ENCODE peak calls at places on chromosomes 16 and 17, in eight cellular contexts. J is fibroblast of mammary gland, I is upper lobe of left lung, L is cardiac muscle cell, Y is A673, H is fibroblast of lung, X is HFF-Myc, D is Peyer's patch. C is an unnamed sample.
A peak's percentile ranks its signal among the peaks of the same experiment; 100 is the strongest.

GRCh38 chr16:65071371-65072311 is 50.2 kb downstream of the CDH11 start:
- DNase-seq in D (no peak), L (no peak), Y (no peak), J (peak; percentile 79), I (no peak), H (peak; percentile 73), X (no peak), C (peak; percentile 61)

GRCh38 chr16:46713634-46714033 is 24.2 kb downstream of the ORC6 start:
- DNase-seq in H (no peak), Y (no peak), J (no peak), X (no peak), D (no peak), L (peak; percentile 41), I (no peak), C (no peak)

GRCh38 chr16:67278773-67279295 is 498 bp upstream of the PLEKHG4 start:
- DNase-seq in H (no peak), L (no peak), J (peak; percentile 25), Y (no peak), D (peak; percentile 39), I (no peak), X (no peak), C (no peak)

GRCh38 chr16:57045694-57046381 is 46.5 kb upstream of the CPNE2 start:
- DNase-seq in L (peak; percentile 76), Y (peak; percentile 31), H (peak; percentile 74), D (peak; percentile 86), X (no peak), I (no peak), J (peak; percentile 68), C (peak; percentile 68)

GRCh38 chr16:57807968-57808528 is 5.8 kb upstream of the KIFC3 start:
- DNase-seq in J (peak; percentile 54), D (peak; percentile 60), X (no peak), H (peak; percentile 59), L (peak; percentile 68), Y (peak; percentile 95), I (peak; percentile 95), C (peak; percentile 98)

GRCh38 chr16:63241476-63241875 is 1205.2 kb upstream of the CDH8 start:
- DNase-seq in X (no peak), Y (no peak), L (peak; percentile 23), H (no peak), I (no peak), J (no peak), D (no peak), C (no peak)

GRCh38 chr16:68091604-68092261 is 6.6 kb downstream of the NFATC3 start:
- DNase-seq in L (no peak), Y (no peak), H (peak; percentile 70), X (peak; percentile 75), D (no peak), I (no peak), J (peak; percentile 72), C (peak; percentile 80)

GRCh38 chr16:5064915-5065314 is 841 bp downstream of the C16orf89 start:
- DNase-seq in X (no peak), Y (no peak), J (no peak), D (no peak), L (no peak), H (peak; percentile 47), I (no peak), C (no peak)

GRCh38 chr16:1211451-1212268 is 13.4 kb downstream of the TPSG1 start:
- DNase-seq in L (no peak), X (no peak), I (no peak), Y (no peak), H (no peak), D (no peak), J (no peak), C (no peak)

GRCh38 chr17:73759324-73760185 is 115.3 kb upstream of the SDK2 start:
- DNase-seq in Y (peak; percentile 33), I (no peak), D (no peak), L (no peak), J (no peak), X (no peak), H (no peak), C (no peak)

GRCh38 chr17:14227052-14227451 is 9.6 kb downstream of the CDRT15 start:
- DNase-seq in L (no peak), J (no peak), H (no peak), X (no peak), I (no peak), Y (no peak), D (no peak), C (no peak)

GRCh38 chr16:48534601-48535340 is 75.2 kb downstream of the N4BP1 start:
- DNase-seq in D (no peak), Y (no peak), I (no peak), L (no peak), H (no peak), J (no peak), X (no peak), C (no peak)

GRCh38 chr17:42414782-42415409 is 8.2 kb downstream of the CAVIN1 start:
- DNase-seq in L (no peak), Y (no peak), H (no peak), I (no peak), D (peak; percentile 72), J (no peak), X (no peak), C (no peak)

GRCh38 chr17:64687959-64688358 is 25.9 kb upstream of the SMURF2 start:
- DNase-seq in I (no peak), X (no peak), D (no peak), Y (no peak), J (peak; percentile 88), H (peak; percentile 41), L (no peak), C (no peak)

GRCh38 chr17:74524751-74525725 is 6.2 kb downstream of the CD300LB start:
- DNase-seq in X (no peak), L (no peak), I (no peak), H (no peak), Y (no peak), D (peak; percentile 10), J (no peak), C (no peak)

GRCh38 chr16:84893849-84894599 is 74.2 kb downstream of the CRISPLD2 start:
- DNase-seq in X (no peak), L (no peak), H (peak; percentile 71), Y (no peak), J (no peak), I (no peak), D (no peak), C (peak; percentile 78)

GRCh38 chr17:58325976-58326468 is 2.6 kb downstream of the TSPOAP1 start:
- DNase-seq in L (no peak), X (no peak), H (no peak), D (no peak), I (no peak), J (no peak), Y (no peak), C (no peak)

GRCh38 chr16:75081179-75081859 is 35.3 kb downstream of the LDHD start:
- DNase-seq in H (no peak), J (no peak), X (no peak), I (no peak), Y (no peak), D (no peak), L (no peak), C (no peak)

GRCh38 chr17:49341356-49341755 is 20.7 kb downstream of the ZNF652 start:
- DNase-seq in D (no peak), L (no peak), J (no peak), I (no peak), Y (no peak), H (no peak), X (no peak), C (no peak)

GRCh38 chr17:78448356-78448993 is 70.0 kb downstream of the PGS1 start:
- DNase-seq in J (no peak), D (no peak), H (no peak), L (no peak), X (no peak), I (no peak), Y (peak; percentile 22), C (no peak)

GRCh38 chr16:46882940-46883307 is 1.2 kb upstream of the GPT2 start:
- DNase-seq in J (no peak), Y (no peak), X (no peak), D (no peak), H (no peak), L (no peak), I (no peak), C (no peak)

GRCh38 chr17:76239538-76240274 is 587 bp downstream of the RNF157 start:
- DNase-seq in J (no peak), D (no peak), L (peak; percentile 17), I (peak; percentile 86), Y (no peak), H (no peak), X (no peak), C (no peak)
- H3K4me3 ChIP-seq in J (peak overlapping the region; percentile 24), D (peak overlapping the region; percentile 47), L (peak overlapping the region; percentile 47), I (peak overlapping the region; percentile 0), Y (peak overlapping the region; percentile 28), H (no peak overlapping the region), X (peak overlapping the region; percentile 19), C (peak overlapping the region; percentile 42)

GRCh38 chr16:50066482-50067289 is 916 bp downstream of the HEATR3 start:
- DNase-seq in Y (no peak), I (no peak), L (no peak), H (no peak), X (no peak), J (no peak), D (no peak), C (no peak)
- TF ChIP-seq CTCF in Y (no peak), I (no peak), L (no peak), H (no peak), X (no peak), J (no peak), D (peak; percentile 24), C (no peak)

GRCh38 chr16:28211758-28212531 is at the start of gene XPO6:
- DNase-seq in X (peak; percentile 73), L (peak; percentile 97), D (peak; percentile 97), I (peak; percentile 100), H (peak; percentile 94), Y (peak; percentile 94), J (peak; percentile 89), C (peak; percentile 97)

GRCh38 chr16:28208824-28209223 is 2.9 kb downstream of the XPO6 start:
- DNase-seq in X (no peak), Y (no peak), H (no peak), J (no peak), D (no peak), L (no peak), I (no peak), C (no peak)

GRCh38 chr16:28210979-28211505 is 723 bp downstream of the XPO6 start:
- DNase-seq in I (peak; percentile 91), X (no peak), L (peak; percentile 69), J (peak; percentile 72), H (peak; percentile 68), D (peak; percentile 58), Y (peak; percentile 76), C (peak; percentile 71)

GRCh38 chr16:28208131-28208530 is 3.6 kb downstream of the XPO6 start:
- DNase-seq in L (no peak), Y (no peak), J (no peak), X (no peak), I (no peak), H (no peak), D (no peak), C (no peak)

DNA sequence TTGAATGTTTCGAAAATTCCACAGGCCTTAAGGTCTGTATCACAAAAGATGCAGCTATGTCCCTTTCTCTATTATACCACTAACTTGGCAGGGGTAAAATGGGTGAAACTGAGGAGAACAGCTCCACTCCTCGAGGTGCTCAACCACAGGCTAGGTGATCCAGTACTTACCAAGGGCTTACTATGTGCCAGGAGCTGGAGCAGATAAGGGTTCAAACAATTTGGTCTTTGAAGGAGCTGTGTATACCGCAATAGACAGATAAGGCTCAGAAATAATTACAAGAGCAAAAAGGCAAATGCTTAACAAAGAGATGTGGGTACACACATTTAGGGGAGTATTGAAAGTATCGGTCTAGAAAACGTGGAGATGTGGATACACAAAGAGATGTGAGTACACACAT is 1.5 kb downstream of the XPO6 start:
- DNase-seq in X (no peak), H (no peak), I (no peak), D (no peak), J (no peak), L (no peak), Y (no peak), C (no peak)
- H3K4me3 ChIP-seq in X (peak overlapping the region; percentile 90), H (peak overlapping the region; percentile 85), I (peak overlapping the region; percentile 97), D (peak overlapping the region; percentile 97), J (peak overlapping the region; percentile 86), L (no peak overlapping the region), Y (peak overlapping the region; percentile 68), C (peak overlapping the region; percentile 86)

GRCh38 chr17:51629232-51629631 is 368.9 kb downstream of the UTP18 start:
- DNase-seq in D (no peak), I (no peak), Y (no peak), X (no peak), L (no peak), H (no peak), J (no peak), C (no peak)
- TF ChIP-seq CTCF in D (no peak), I (no peak), Y (no peak), X (no peak), L (no peak), H (no peak), J (no peak), C (no peak)

C was measured in fibroblast of villous mesenchyme.